ENCODE peak calls at places on chromosomes 7 and 10, in six cellular contexts. M is mammary epithelial cell, K is OCI-LY7, O is GM12878, P is fibroblast of lung, X is PC-3. J is an unnamed sample. For H3K4me1, the result is how much of the 10 kb centered on the place peaks cover.

GRCh38 chr7:159083698-159084068 is 61.0 kb downstream of the VIPR2 start:
- DNase-seq in O (no peak), M (no peak), P (no peak), X (no peak), K (no peak), J (no peak)

GRCh38 chr7:135174941-135175340 is 4.4 kb upstream of the CYREN start:
- DNase-seq in K (no peak), M (no peak), P (no peak), O (no peak), X (no peak), J (no peak)

GRCh38 chr10:78337646-78338391 is 304.2 kb downstream of the RPS24 start:
- DNase-seq in M (no peak), K (no peak), X (no peak), P (peak), O (no peak), J (no peak)

GRCh38 chr7:28112883-28113540 is 67.6 kb downstream of the JAZF1 start:
- DNase-seq in X (no peak), O (no peak), P (no peak), M (no peak), K (no peak), J (no peak)

GRCh38 chr10:94315975-94316464 is 46.7 kb downstream of the NOC3L start:
- DNase-seq in P (peak), X (no peak), O (no peak), M (no peak), K (no peak), J (no peak)

GRCh38 chr10:3412646-3413045 is 240.1 kb upstream of the PITRM1 start:
- DNase-seq in M (no peak), O (no peak), X (no peak), P (no peak), K (no peak), J (no peak)

GRCh38 chr7:32515890-32516550 is 20.7 kb downstream of the AVL9 start:
- DNase-seq in O (no peak), X (no peak), K (no peak), P (peak), M (peak), J (no peak)

GRCh38 chr10:103739039-103739764 is 116.2 kb downstream of the SH3PXD2A start:
- DNase-seq in K (no peak), P (peak), M (peak), O (no peak), X (peak), J (no peak)

GRCh38 chr10:82982110-82982608 is 1107.2 kb downstream of the NRG3 start:
- DNase-seq in P (peak), K (no peak), O (no peak), M (peak), X (peak), J (no peak)

GRCh38 chr10:100847440-100847839 is 65.3 kb upstream of the SLF2 start:
- DNase-seq in K (no peak), P (peak), X (peak), O (no peak), M (peak), J (no peak)

GRCh38 chr7:88759216-88759955 is at the start of gene ZNF804B:
- DNase-seq in M (no peak), P (no peak), K (no peak), O (no peak), X (no peak), J (no peak)

GRCh38 chr7:88757371-88757770 is 2.1 kb upstream of the ZNF804B start:
- DNase-seq in O (no peak), X (no peak), P (no peak), M (no peak), K (no peak), J (no peak)

GRCh38 chr7:88758355-88759215 is 915 bp upstream of the ZNF804B start:
- DNase-seq in M (no peak), P (peak), X (peak), O (no peak), K (no peak), J (no peak)

GRCh38 chr7:88759956-88760515 is 536 bp downstream of the ZNF804B start:
- DNase-seq in K (no peak), O (no peak), X (no peak), M (no peak), P (no peak), J (no peak)

DNA sequence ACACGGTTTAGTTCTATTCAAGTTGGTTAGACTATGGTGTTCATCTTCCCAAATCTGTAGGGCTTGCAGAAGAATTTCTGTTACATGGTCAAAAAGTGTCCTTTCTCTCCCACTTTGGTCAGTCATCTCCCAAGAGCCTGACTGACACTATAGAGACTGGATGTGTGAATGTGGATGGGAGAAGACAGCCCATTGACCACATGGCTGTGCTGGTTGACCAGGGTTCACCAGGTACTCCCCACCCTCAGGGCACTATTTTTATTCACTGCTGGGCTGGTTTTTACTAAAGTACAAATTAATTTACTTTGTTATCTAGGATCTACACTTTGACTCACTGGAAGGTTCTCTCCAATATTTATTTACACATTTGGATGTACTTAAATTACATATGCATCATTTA is 2.3 kb downstream of the ZNF804B start:
- DNase-seq in O (no peak), K (no peak), X (no peak), M (no peak), P (no peak), J (no peak)
- TF ChIP-seq CTCF in O (no peak), K (no peak), X (no peak), M (no peak), P (no peak), J (no peak)

GRCh38 chr10:114131094-114131493 is 42.9 kb downstream of the CCDC186 start:
- DNase-seq in M (no peak), P (no peak), O (peak), X (no peak), K (peak), J (no peak)
- H3K4me2 ChIP-seq in M (no peak), P (no peak), O (peak), X (no peak), K (peak), J (no peak)

DNA sequence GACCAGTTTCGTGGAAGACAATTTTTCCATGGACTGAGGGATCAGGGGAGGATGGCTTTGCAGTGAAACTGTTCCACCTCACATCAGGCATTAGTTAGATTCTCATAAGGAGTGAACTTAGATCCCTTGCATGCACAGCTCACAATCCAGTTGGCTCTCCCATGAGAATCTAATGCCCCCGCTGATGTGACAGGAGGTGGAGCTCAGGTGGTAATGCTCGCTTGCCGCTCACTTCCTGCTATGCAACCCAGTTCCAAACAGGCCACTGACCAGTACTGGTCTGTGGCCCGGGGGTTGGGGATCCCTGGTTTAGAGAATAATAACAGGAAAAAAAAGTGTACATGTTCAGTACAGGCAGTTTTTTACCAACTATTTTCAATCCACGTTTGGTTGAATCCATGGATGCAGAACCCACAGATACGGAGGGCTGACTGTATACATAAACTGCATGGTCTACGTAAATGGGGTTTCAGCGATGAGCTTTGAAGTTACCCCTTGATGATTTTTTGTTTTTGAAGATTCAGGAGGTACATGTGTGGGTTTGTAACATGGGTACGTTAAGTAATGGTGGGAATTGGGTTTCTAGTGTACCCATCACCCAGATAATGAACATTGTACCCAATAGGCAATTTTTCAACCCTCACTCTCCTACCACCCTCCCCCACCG is 24.5 kb downstream of the OGDH start:
- DNase-seq in X (no peak), K (no peak), M (no peak), P (no peak), O (no peak), J (no peak)
- H3K4me1 ChIP-seq in X (under half), K (half or more), M (under half), P (under half), O (half or more), J (under half)

DNA sequence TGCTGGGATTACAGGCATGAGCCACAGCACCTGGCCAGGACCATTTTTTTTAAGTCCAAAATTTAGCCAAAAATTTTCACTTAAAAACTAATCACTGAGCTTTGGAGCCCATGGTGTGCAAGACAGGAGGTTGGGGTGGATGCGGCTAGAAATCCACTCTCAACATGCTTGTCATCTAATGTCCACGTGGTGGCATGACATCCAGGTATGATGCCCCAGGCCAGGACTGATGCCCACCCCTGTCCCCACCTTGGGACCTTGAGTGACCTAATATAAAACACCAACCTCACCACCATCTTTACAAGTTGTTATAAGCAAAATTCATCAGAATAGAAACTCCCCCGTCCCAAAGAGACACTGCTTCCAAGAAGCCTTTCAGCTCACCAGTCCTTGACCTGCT is 20.4 kb upstream of the IMPDH1 start:
- DNase-seq in M (no peak), K (no peak), X (no peak), O (no peak), P (no peak), J (no peak)
- TF ChIP-seq CTCF in M (peak), K (no peak), X (peak), O (peak), P (no peak), J (no peak)

GRCh38 chr7:8441602-8442294 is 8.3 kb downstream of the NXPH1 start:
- DNase-seq in K (no peak), O (no peak), P (no peak), M (no peak), X (no peak), J (no peak)
- H3K4me2 ChIP-seq in K (no peak), O (no peak), P (no peak), M (no peak), X (no peak), J (no peak)

DNA sequence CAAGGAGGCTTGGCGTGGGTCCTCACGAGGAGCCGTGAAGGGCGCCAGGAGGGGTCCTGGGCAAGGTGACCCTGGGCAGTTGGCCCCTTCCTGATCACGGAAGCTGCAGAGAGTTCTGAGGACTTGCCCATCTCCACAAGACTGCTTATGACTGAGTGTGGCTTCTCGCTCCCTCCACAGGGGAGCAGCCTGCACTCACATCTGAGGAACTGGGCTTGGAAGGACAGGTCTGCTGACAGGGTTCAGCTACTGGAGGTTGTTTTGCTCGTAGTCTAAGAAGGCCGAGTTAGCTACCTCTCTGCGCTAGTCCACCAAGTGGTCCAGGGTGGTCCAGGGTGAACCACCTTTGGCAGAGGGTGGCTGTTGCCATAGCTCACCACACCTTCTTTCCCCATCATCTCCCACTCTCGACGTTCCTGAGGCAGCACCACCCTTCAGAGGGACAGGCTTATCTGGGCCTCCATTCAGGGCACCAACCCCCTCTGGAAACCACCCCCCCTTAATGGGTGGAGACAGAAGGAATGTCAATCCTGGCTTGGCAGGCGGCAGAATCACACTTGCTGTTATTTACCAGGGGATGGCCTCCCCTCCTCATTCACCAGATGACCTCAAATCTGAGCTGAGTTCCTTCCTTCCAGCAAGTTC is 38.2 kb downstream of the FAM53B start:
- DNase-seq in P (no peak), K (peak), X (no peak), M (no peak), O (no peak), J (no peak)
- H3K4me1 ChIP-seq in P (under half), K (half or more), X (under half), M (under half), O (under half), J (under half)

GRCh38 chr10:124259139-124259825 is 159.4 kb downstream of the OAT start:
- DNase-seq in P (no peak), X (peak), K (peak), M (no peak), O (no peak), J (peak)
- TF ChIP-seq CTCF in P (no peak), X (peak), K (peak), M (peak), O (peak), J (peak)

GRCh38 chr10:77081411-77082010 is 556.1 kb downstream of the KCNMA1 start:
- DNase-seq in P (no peak), O (no peak), M (no peak), K (no peak), X (no peak), J (no peak)
- H3K4me2 ChIP-seq in P (no peak), O (no peak), M (no peak), K (no peak), X (no peak), J (no peak)

GRCh38 chr7:139078399-139078798 is 31.1 kb downstream of the ZC3HAV1 start:
- DNase-seq in K (no peak), X (peak), O (no peak), M (no peak), P (peak), J (no peak)
- H3K4me1 ChIP-seq in K (under half), X (under half), O (under half), M (under half), P (under half), J (under half)

J was measured in DND-41.